ENCODE peak calls at places on chromosomes 6 and 20, in six cellular contexts. O, D, F, W, S and L are unnamed samples.

GRCh38 chr6:5011346-5011745 is 7.5 kb upstream of the RPP40 start:
- DNase-seq in O (no peak), D (no peak), F (no peak), W (no peak), S (no peak), L (no peak)

GRCh38 chr6:124234806-124235205 is 431.1 kb downstream of the NKAIN2 start:
- DNase-seq in O (no peak), D (no peak), F (no peak), W (no peak), S (no peak), L (no peak)

GRCh38 chr6:54238407-54238806 is 69.8 kb upstream of the TINAG start:
- DNase-seq in O (no peak), D (peak), F (peak), W (no peak), S (peak), L (peak)

GRCh38 chr6:34917626-34918285 is 28.7 kb downstream of the ANKS1A start:
- DNase-seq in O (no peak), D (no peak), F (no peak), W (no peak), S (no peak), L (no peak)

GRCh38 chr6:55040102-55040848 is 134.0 kb upstream of the HCRTR2 start:
- DNase-seq in O (no peak), D (no peak), F (peak), W (no peak), S (peak), L (peak)

GRCh38 chr6:79784013-79784753 is 153.1 kb downstream of the SH3BGRL2 start:
- DNase-seq in O (no peak), D (no peak), F (no peak), W (no peak), S (no peak), L (no peak)

GRCh38 chr20:25508083-25508770 is 77.1 kb downstream of the NINL start:
- DNase-seq in O (no peak), D (no peak), F (peak), W (peak), S (peak), L (peak)

GRCh38 chr6:19210849-19211590 is 626.1 kb upstream of the ID4 start:
- DNase-seq in O (no peak), D (peak), F (no peak), W (no peak), S (no peak), L (no peak)

GRCh38 chr6:42978487-42978792 is 541 bp downstream of the PEX6 start:
- DNase-seq in O (no peak), D (no peak), F (no peak), W (peak), S (no peak), L (no peak)

GRCh38 chr20:2840967-2841531 is 504 bp downstream of the VPS16 start:
- DNase-seq in O (no peak), D (peak), F (peak), W (peak), S (peak), L (no peak)

GRCh38 chr6:1536526-1537429 is 72.9 kb upstream of the FOXC1 start:
- DNase-seq in O (no peak), D (no peak), F (no peak), W (no peak), S (no peak), L (no peak)

GRCh38 chr6:168699631-168700315 is 258.8 kb downstream of the SMOC2 start:
- DNase-seq in O (no peak), D (no peak), F (no peak), W (no peak), S (no peak), L (no peak)

GRCh38 chr6:108661430-108661829 is 100.7 kb downstream of the FOXO3 start:
- DNase-seq in O (peak), D (no peak), F (peak), W (no peak), S (peak), L (no peak)

GRCh38 chr6:151044465-151045441 is 179.3 kb downstream of the MTHFD1L start:
- DNase-seq in O (peak), D (no peak), F (peak), W (peak), S (peak), L (no peak)

GRCh38 chr6:99588618-99589289 is 17.9 kb upstream of the PRDM13 start:
- DNase-seq in O (peak), D (peak), F (peak), W (peak), S (peak), L (no peak)

GRCh38 chr6:37860226-37860839 is 40.8 kb downstream of the ZFAND3 start:
- DNase-seq in O (no peak), D (peak), F (peak), W (no peak), S (peak), L (no peak)

GRCh38 chr6:2807342-2808090 is 34.1 kb downstream of the SERPINB1 start:
- DNase-seq in O (no peak), D (no peak), F (no peak), W (peak), S (peak), L (no peak)

GRCh38 chr6:53734473-53735299 is 60.1 kb upstream of the LRRC1 start:
- DNase-seq in O (peak), D (peak), F (peak), W (peak), S (peak), L (peak)

GRCh38 chr20:43766395-43766794 is 39.6 kb upstream of the GTSF1L start:
- DNase-seq in O (no peak), D (no peak), F (no peak), W (no peak), S (no peak), L (no peak)

GRCh38 chr6:106732541-106732940 is 103.2 kb downstream of the QRSL1 start:
- DNase-seq in O (no peak), D (no peak), F (no peak), W (no peak), S (no peak), L (no peak)

GRCh38 chr20:44401770-44402390 is 46.4 kb downstream of the HNF4A start:
- DNase-seq in O (no peak), D (no peak), F (no peak), W (no peak), S (no peak), L (no peak)

GRCh38 chr6:87706187-87706966 is 4.3 kb upstream of the AKIRIN2 start:
- DNase-seq in O (no peak), D (no peak), F (peak), W (no peak), S (peak), L (peak)

GRCh38 chr6:111718990-111719389 is 113.3 kb upstream of the TRAF3IP2 start:
- DNase-seq in O (no peak), D (no peak), F (no peak), W (no peak), S (no peak), L (no peak)

GRCh38 chr20:58984691-58985090 is 3.6 kb downstream of the NELFCD start:
- DNase-seq in O (no peak), D (no peak), F (no peak), W (no peak), S (no peak), L (no peak)

GRCh38 chr6:88734544-88734943 is 228.9 kb downstream of the RNGTT start:
- DNase-seq in O (no peak), D (no peak), F (no peak), W (no peak), S (no peak), L (no peak)

GRCh38 chr6:53985361-53985760 is 125.9 kb upstream of the MLIP start:
- DNase-seq in O (no peak), D (no peak), F (peak), W (no peak), S (peak), L (no peak)

GRCh38 chr6:154386848-154387717 is 30.5 kb upstream of the IPCEF1 start:
- DNase-seq in O (no peak), D (no peak), F (peak), W (no peak), S (peak), L (peak)

GRCh38 chr6:138293996-138294395 is 75.7 kb upstream of the PBOV1 start:
- DNase-seq in O (no peak), D (no peak), F (no peak), W (no peak), S (no peak), L (no peak)

GRCh38 chr20:51636123-51636522 is 93.6 kb upstream of the NFATC2 start:
- DNase-seq in O (no peak), D (no peak), F (no peak), W (no peak), S (peak), L (no peak)

GRCh38 chr6:109373333-109373732 is 8.9 kb downstream of the CD164 start:
- DNase-seq in O (no peak), D (no peak), F (no peak), W (no peak), S (no peak), L (no peak)

GRCh38 chr20:58097943-58098342 is 130.5 kb downstream of the ANKRD60 start:
- DNase-seq in O (no peak), D (no peak), F (no peak), W (no peak), S (no peak), L (no peak)

GRCh38 chr6:106281661-106282060 is 43.9 kb downstream of the ATG5 start:
- DNase-seq in O (no peak), D (no peak), F (no peak), W (no peak), S (no peak), L (no peak)

DNA sequence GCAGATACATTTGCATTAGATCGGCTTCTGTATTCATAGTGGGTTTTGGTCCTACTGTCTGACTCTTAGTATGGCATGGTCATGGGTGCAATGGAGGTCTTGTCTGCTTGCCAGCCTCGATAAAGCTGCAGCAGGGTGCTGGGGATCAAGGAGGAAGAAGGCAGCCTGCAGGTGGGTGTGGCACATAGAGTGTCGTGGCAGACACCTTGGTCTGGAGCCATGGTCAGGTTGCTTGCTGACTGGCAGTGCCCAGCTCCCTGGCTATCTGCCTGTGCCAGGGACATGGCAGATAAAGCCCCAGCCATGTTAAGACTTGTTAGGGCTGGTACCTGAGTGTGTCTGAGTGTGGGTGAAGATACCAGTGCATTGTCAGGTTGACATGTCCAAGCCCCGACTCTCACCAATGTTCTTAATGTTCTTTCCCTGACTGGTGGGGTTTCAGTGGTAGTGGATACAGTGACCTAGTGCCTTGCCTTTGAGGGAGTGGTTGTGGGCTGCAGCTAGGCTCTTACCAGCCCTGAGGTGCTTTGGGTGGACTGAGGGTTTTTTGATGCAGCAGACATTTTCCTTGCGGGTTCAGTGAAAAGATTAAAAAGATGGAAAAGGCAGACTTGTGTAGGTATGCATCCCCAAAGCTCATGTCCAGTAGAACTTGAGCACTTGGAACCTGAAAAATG is 1.8 kb downstream of the FAM83D start:
- DNase-seq in O (no peak), D (no peak), F (no peak), W (no peak), S (no peak), L (no peak)
- H3K4me3 ChIP-seq in O (peak), D (peak), F (peak), W (no peak), S (peak), L (peak)

DNA sequence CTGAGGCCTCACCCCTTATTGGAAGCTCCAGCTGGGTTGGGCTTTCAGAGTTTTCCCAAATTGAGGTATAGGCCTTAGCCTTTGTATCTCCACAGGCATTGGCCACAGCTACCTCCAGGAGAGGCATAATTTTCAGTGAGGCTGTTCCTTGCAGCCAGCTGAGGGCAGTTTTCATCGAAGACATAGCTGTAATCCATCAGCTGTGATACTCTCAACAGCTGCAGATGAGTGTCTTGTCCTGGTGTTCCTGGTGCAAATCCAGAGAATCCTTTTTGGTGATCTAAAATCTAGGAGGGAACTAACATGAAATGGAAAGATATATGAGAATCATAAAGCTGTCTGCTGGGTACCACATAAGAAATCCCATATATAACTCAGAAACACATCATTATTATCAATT is 6.2 kb upstream of the PTCHD4 start:
- DNase-seq in O (no peak), D (no peak), F (no peak), W (no peak), S (no peak), L (no peak)
- TF ChIP-seq CTCF in O (no peak), D (no peak), F (no peak), W (no peak), S (no peak), L (no peak)

GRCh38 chr6:26105109-26105730 is 18.0 kb downstream of the HFE start:
- DNase-seq in O (no peak), D (no peak), F (no peak), W (no peak), S (no peak), L (no peak)

GRCh38 chr6:26105842-26106241 is 18.6 kb downstream of the HFE start:
- DNase-seq in O (no peak), D (no peak), F (peak), W (no peak), S (no peak), L (no peak)

GRCh38 chr6:26104457-26105108 is 17.4 kb downstream of the HFE start:
- DNase-seq in O (no peak), D (no peak), F (no peak), W (no peak), S (no peak), L (no peak)

GRCh38 chr6:26103770-26104456 is 16.7 kb downstream of the HFE start:
- DNase-seq in O (peak), D (peak), F (peak), W (peak), S (peak), L (peak)

DNA sequence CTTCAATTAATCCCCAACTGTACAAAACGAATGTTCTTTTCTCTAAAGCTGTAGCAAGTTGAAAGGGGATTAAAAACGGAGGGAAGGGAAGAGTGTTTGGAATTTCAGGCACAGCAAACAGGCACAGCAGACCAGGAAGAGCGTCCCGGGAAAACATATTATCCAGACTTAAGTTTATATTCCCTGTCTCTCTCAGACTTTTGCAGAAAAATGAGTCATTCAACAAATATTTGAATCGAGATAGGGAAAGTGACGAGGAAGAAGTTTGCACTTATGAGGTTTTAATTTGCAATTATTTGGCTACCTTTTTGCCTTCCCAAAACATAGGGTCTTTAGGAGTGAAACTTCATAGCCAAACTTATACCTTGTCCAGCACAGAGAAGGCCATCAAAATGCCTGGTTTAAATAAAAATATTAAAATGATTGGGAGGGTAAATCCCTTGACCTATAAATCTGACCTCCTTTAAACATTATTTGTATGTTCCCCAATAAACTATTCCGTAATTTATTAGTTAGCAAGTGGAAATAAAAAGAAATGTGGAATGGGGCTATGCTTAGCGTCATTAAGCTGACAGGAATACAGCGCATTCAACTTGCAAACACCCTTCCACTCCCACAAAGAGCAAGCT is 16.0 kb downstream of the HFE start:
- DNase-seq in O (no peak), D (no peak), F (peak), W (no peak), S (peak), L (no peak)
- H3K4me3 ChIP-seq in O (peak), D (peak), F (peak), W (no peak), S (peak), L (peak)

GRCh38 chr6:135673671-135674309 is 176.2 kb upstream of the AHI1 start:
- DNase-seq in O (no peak), D (no peak), F (peak), W (no peak), S (peak), L (peak)
- TF ChIP-seq CTCF in O (no peak), D (no peak), F (no peak), W (no peak), S (no peak), L (no peak)

DNA sequence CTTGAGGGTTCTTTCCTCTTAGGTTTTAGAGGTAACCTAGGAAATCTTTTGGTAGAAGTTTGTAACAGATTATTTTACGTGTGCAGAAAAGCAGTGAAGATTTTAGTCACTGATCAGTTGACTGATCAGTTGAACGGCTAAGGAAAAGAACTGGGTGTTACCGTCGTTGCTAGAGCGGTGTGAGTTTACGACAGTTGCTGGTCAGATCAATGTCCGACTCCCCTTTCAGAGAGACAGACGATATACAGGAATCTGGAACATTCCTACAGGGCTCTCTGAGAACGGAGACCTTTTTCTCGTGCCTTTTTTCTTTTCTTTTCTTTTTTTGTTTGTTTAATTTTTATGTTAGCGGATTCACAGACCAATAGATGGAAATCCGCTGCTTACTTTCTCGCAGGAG is 132.1 kb upstream of the ZNF184 start:
- DNase-seq in O (no peak), D (no peak), F (peak), W (no peak), S (no peak), L (no peak)
- H3K4me3 ChIP-seq in O (peak), D (peak), F (peak), W (no peak), S (peak), L (peak)

GRCh38 chr20:32437391-32438074 is 79.4 kb downstream of the ASXL1 start:
- DNase-seq in O (no peak), D (no peak), F (no peak), W (peak), S (no peak), L (no peak)
- TF ChIP-seq CTCF in O (no peak), D (peak), F (peak), W (no peak), S (peak), L (peak)

GRCh38 chr20:64080813-64081619 is 1.1 kb downstream of the OPRL1 start:
- DNase-seq in O (no peak), D (no peak), F (no peak), W (no peak), S (no peak), L (no peak)
- H3K4me3 ChIP-seq in O (peak), D (no peak), F (no peak), W (no peak), S (no peak), L (no peak)